ENCODE peak calls at places on chromosomes 16 and 17, in seven cellular contexts. One of them, this sample, is unnamed.

GRCh38 chr17:17628388-17629008 is 37.0 kb upstream of the PEMT start:
- DNase-seq in tibial artery: no peak
- DNase-seq in NCI-H748 treated with DMSO at 0.1 percent for 48 hours: no peak
- DNase-seq in ureter: no peak
- DNase-seq in GM13977: peak; percentile 71
- DNase-seq in transverse colon: peak; percentile 54
- DNase-seq in activated T-cell treated with anti-CD3 and anti-CD28 coated beads, Interleukin-2, amount 50 U/mL, for 24 hours: peak; percentile 70
- DNase-seq in this sample: no peak

GRCh38 chr16:83470406-83470805 is 337.4 kb upstream of the HSBP1 start:
- DNase-seq in NCI-H748 treated with DMSO at 0.1 percent for 48 hours: no peak
- DNase-seq in activated T-cell treated with anti-CD3 and anti-CD28 coated beads, Interleukin-2, amount 50 U/mL, for 24 hours: no peak
- DNase-seq in tibial artery: no peak
- DNase-seq in transverse colon: no peak
- DNase-seq in GM13977: no peak
- DNase-seq in ureter: no peak
- DNase-seq in this sample: no peak

GRCh38 chr17:19307521-19307920 is 55.0 kb downstream of the B9D1 start:
- DNase-seq in tibial artery: no peak
- DNase-seq in ureter: no peak
- DNase-seq in GM13977: no peak
- DNase-seq in activated T-cell treated with anti-CD3 and anti-CD28 coated beads, Interleukin-2, amount 50 U/mL, for 24 hours: no peak
- DNase-seq in transverse colon: no peak
- DNase-seq in NCI-H748 treated with DMSO at 0.1 percent for 48 hours: no peak
- DNase-seq in this sample: no peak

GRCh38 chr17:58640202-58640601 is 51.6 kb downstream of the TEX14 start:
- DNase-seq in ureter: no peak
- DNase-seq in tibial artery: no peak
- DNase-seq in GM13977: no peak
- DNase-seq in transverse colon: no peak
- DNase-seq in activated T-cell treated with anti-CD3 and anti-CD28 coated beads, Interleukin-2, amount 50 U/mL, for 24 hours: no peak
- DNase-seq in NCI-H748 treated with DMSO at 0.1 percent for 48 hours: no peak
- DNase-seq in this sample: no peak

GRCh38 chr17:73820686-73821448 is 176.6 kb upstream of the SDK2 start:
- DNase-seq in ureter: no peak
- DNase-seq in NCI-H748 treated with DMSO at 0.1 percent for 48 hours: no peak
- DNase-seq in GM13977: no peak
- DNase-seq in activated T-cell treated with anti-CD3 and anti-CD28 coated beads, Interleukin-2, amount 50 U/mL, for 24 hours: no peak
- DNase-seq in transverse colon: peak; percentile 23
- DNase-seq in tibial artery: no peak
- DNase-seq in this sample: no peak

GRCh38 chr17:978110-979093 is 1.2 kb downstream of the NXN start:
- DNase-seq in ureter: no peak
- DNase-seq in tibial artery: no peak
- DNase-seq in GM13977: no peak
- DNase-seq in activated T-cell treated with anti-CD3 and anti-CD28 coated beads, Interleukin-2, amount 50 U/mL, for 24 hours: peak; percentile 44
- DNase-seq in transverse colon: no peak
- DNase-seq in NCI-H748 treated with DMSO at 0.1 percent for 48 hours: no peak
- DNase-seq in this sample: no peak

GRCh38 chr17:76685846-76686245 is 24.9 kb downstream of the MXRA7 start:
- DNase-seq in transverse colon: no peak
- DNase-seq in GM13977: no peak
- DNase-seq in NCI-H748 treated with DMSO at 0.1 percent for 48 hours: no peak
- DNase-seq in activated T-cell treated with anti-CD3 and anti-CD28 coated beads, Interleukin-2, amount 50 U/mL, for 24 hours: no peak
- DNase-seq in ureter: no peak
- DNase-seq in tibial artery: no peak
- DNase-seq in this sample: no peak

GRCh38 chr17:42294469-42295398 is 6.4 kb downstream of the STAT5A start:
- DNase-seq in activated T-cell treated with anti-CD3 and anti-CD28 coated beads, Interleukin-2, amount 50 U/mL, for 24 hours: no peak
- DNase-seq in NCI-H748 treated with DMSO at 0.1 percent for 48 hours: no peak
- DNase-seq in tibial artery: peak; percentile 13
- DNase-seq in transverse colon: no peak
- DNase-seq in GM13977: no peak
- DNase-seq in ureter: no peak
- DNase-seq in this sample: no peak

GRCh38 chr16:15879255-15879804 is 9.1 kb downstream of the CEP20 start:
- DNase-seq in NCI-H748 treated with DMSO at 0.1 percent for 48 hours: no peak
- DNase-seq in GM13977: no peak
- DNase-seq in tibial artery: no peak
- DNase-seq in ureter: no peak
- DNase-seq in activated T-cell treated with anti-CD3 and anti-CD28 coated beads, Interleukin-2, amount 50 U/mL, for 24 hours: no peak
- DNase-seq in transverse colon: no peak
- DNase-seq in this sample: no peak

GRCh38 chr16:89863741-89864391 is 9.5 kb upstream of the TCF25 start:
- DNase-seq in activated T-cell treated with anti-CD3 and anti-CD28 coated beads, Interleukin-2, amount 50 U/mL, for 24 hours: peak; percentile 56
- DNase-seq in transverse colon: peak; percentile 46
- DNase-seq in NCI-H748 treated with DMSO at 0.1 percent for 48 hours: no peak
- DNase-seq in tibial artery: no peak
- DNase-seq in GM13977: peak; percentile 70
- DNase-seq in ureter: no peak
- DNase-seq in this sample: no peak

GRCh38 chr17:9971991-9972390 is 66.9 kb upstream of the RCVRN start:
- DNase-seq in ureter: peak; percentile 81
- DNase-seq in tibial artery: peak; percentile 75
- DNase-seq in GM13977: no peak
- DNase-seq in NCI-H748 treated with DMSO at 0.1 percent for 48 hours: no peak
- DNase-seq in activated T-cell treated with anti-CD3 and anti-CD28 coated beads, Interleukin-2, amount 50 U/mL, for 24 hours: no peak
- DNase-seq in transverse colon: peak; percentile 66
- DNase-seq in this sample: peak; percentile 70

GRCh38 chr17:50908860-50909764 is 43.0 kb upstream of the TOB1 start:
- DNase-seq in NCI-H748 treated with DMSO at 0.1 percent for 48 hours: no peak
- DNase-seq in transverse colon: no peak
- DNase-seq in ureter: peak; percentile 70
- DNase-seq in tibial artery: no peak
- DNase-seq in GM13977: no peak
- DNase-seq in activated T-cell treated with anti-CD3 and anti-CD28 coated beads, Interleukin-2, amount 50 U/mL, for 24 hours: no peak
- DNase-seq in this sample: no peak

GRCh38 chr17:28735242-28735722 is 6.7 kb downstream of the NEK8 start:
- DNase-seq in GM13977: no peak
- DNase-seq in tibial artery: no peak
- DNase-seq in activated T-cell treated with anti-CD3 and anti-CD28 coated beads, Interleukin-2, amount 50 U/mL, for 24 hours: no peak
- DNase-seq in NCI-H748 treated with DMSO at 0.1 percent for 48 hours: no peak
- DNase-seq in transverse colon: no peak
- DNase-seq in ureter: no peak
- DNase-seq in this sample: no peak

GRCh38 chr17:69062860-69063621 is 2.3 kb upstream of the ABCA9 start:
- DNase-seq in tibial artery: no peak
- DNase-seq in transverse colon: no peak
- DNase-seq in activated T-cell treated with anti-CD3 and anti-CD28 coated beads, Interleukin-2, amount 50 U/mL, for 24 hours: no peak
- DNase-seq in GM13977: no peak
- DNase-seq in ureter: no peak
- DNase-seq in NCI-H748 treated with DMSO at 0.1 percent for 48 hours: no peak
- DNase-seq in this sample: no peak

GRCh38 chr16:85607331-85607765 is 5.8 kb upstream of the GSE1 start:
- DNase-seq in ureter: no peak
- DNase-seq in transverse colon: peak; percentile 55
- DNase-seq in NCI-H748 treated with DMSO at 0.1 percent for 48 hours: no peak
- DNase-seq in tibial artery: no peak
- DNase-seq in GM13977: no peak
- DNase-seq in activated T-cell treated with anti-CD3 and anti-CD28 coated beads, Interleukin-2, amount 50 U/mL, for 24 hours: no peak
- DNase-seq in this sample: no peak

GRCh38 chr17:42760652-42761581 is at the start of gene RAMP2:
- DNase-seq in GM13977: peak; percentile 38
- DNase-seq in transverse colon: no peak
- DNase-seq in activated T-cell treated with anti-CD3 and anti-CD28 coated beads, Interleukin-2, amount 50 U/mL, for 24 hours: peak; percentile 51
- DNase-seq in NCI-H748 treated with DMSO at 0.1 percent for 48 hours: no peak
- DNase-seq in tibial artery: no peak
- DNase-seq in ureter: no peak
- DNase-seq in this sample: no peak

This sample was measured in ascending aorta.